ENCODE peak calls at places on chromosomes 3 and 15, in five cellular contexts. L is HepG2, F is endothelial cell of umbilical vein, S is transverse colon, U is stomach. M is an unnamed sample. For H3K9me3, the result is how much of the 10 kb centered on the place peaks cover.

GRCh38 chr3:149224736-149225594 is 3.3 kb upstream of the CP start:
- DNase-seq in F (peak), S (no peak), U (no peak), L (peak), M (no peak)

GRCh38 chr3:38353151-38353550 is 6.6 kb downstream of the XYLB start:
- DNase-seq in U (no peak), S (no peak), F (no peak), L (no peak), M (no peak)

GRCh38 chr3:184785856-184786255 is 26.1 kb upstream of the VPS8 start:
- DNase-seq in F (no peak), S (no peak), L (no peak), U (no peak), M (no peak)

GRCh38 chr15:58309993-58310928 is 121.5 kb upstream of the LIPC start:
- DNase-seq in U (peak), L (peak), F (no peak), S (no peak), M (peak)

GRCh38 chr3:94061297-94061696 is 1.4 kb downstream of the DHFR2 start:
- DNase-seq in L (no peak), S (no peak), F (no peak), U (no peak), M (no peak)

GRCh38 chr3:56894912-56895431 is 93.2 kb upstream of the ARHGEF3 start:
- DNase-seq in F (no peak), L (no peak), S (no peak), U (no peak), M (no peak)

GRCh38 chr3:108312656-108313055 is 16.3 kb downstream of the HHLA2 start:
- DNase-seq in F (no peak), L (no peak), U (no peak), S (no peak), M (no peak)

GRCh38 chr15:76310470-76311070 is 699 bp downstream of the ETFA start:
- DNase-seq in L (no peak), S (no peak), F (peak), U (no peak), M (no peak)

GRCh38 chr3:162719684-162720341 is 1223.2 kb downstream of the OTOL1 start:
- DNase-seq in S (no peak), F (no peak), L (no peak), U (no peak), M (no peak)

GRCh38 chr3:57787867-57788623 is 31.9 kb downstream of the SLMAP start:
- DNase-seq in L (no peak), F (peak), U (no peak), S (no peak), M (no peak)

GRCh38 chr15:63405159-63405558 is 23.5 kb upstream of the CA12 start:
- DNase-seq in L (no peak), S (no peak), U (no peak), F (no peak), M (no peak)

GRCh38 chr15:29842290-29842689 is 20.0 kb upstream of the TJP1 start:
- DNase-seq in U (no peak), S (no peak), L (no peak), F (no peak), M (no peak)

GRCh38 chr3:174125267-174125844 is 727.8 kb downstream of the NLGN1 start:
- DNase-seq in L (peak), F (peak), U (no peak), S (no peak), M (no peak)

GRCh38 chr3:108289159-108289558 is 7.2 kb upstream of the HHLA2 start:
- DNase-seq in S (no peak), F (no peak), L (no peak), U (no peak), M (no peak)

GRCh38 chr3:148794357-148794756 is 33.3 kb upstream of the CPB1 start:
- DNase-seq in L (peak), U (no peak), F (no peak), S (no peak), M (no peak)

GRCh38 chr3:197137741-197138140 is 108.1 kb upstream of the MELTF start:
- DNase-seq in L (no peak), U (no peak), S (no peak), F (no peak), M (peak)

GRCh38 chr3:129553171-129553570 is 10.2 kb downstream of the H1-8 start:
- DNase-seq in S (no peak), F (no peak), U (no peak), L (no peak), M (no peak)

GRCh38 chr3:126992776-126993175 is 9.9 kb downstream of the PLXNA1 start:
- DNase-seq in L (no peak), U (no peak), S (no peak), F (no peak), M (no peak)

GRCh38 chr3:80213076-80213475 is 445.3 kb upstream of the ROBO1 start:
- DNase-seq in U (no peak), F (no peak), S (no peak), L (no peak), M (no peak)

GRCh38 chr3:47841786-47842349 is 38.9 kb downstream of the DHX30 start:
- DNase-seq in U (no peak), L (no peak), F (no peak), S (no peak), M (no peak)

GRCh38 chr3:11602886-11603285 is 40.8 kb downstream of the VGLL4 start:
- DNase-seq in S (no peak), L (no peak), F (no peak), U (no peak), M (no peak)

GRCh38 chr15:74793135-74794028 is 11.5 kb downstream of the CSK start:
- DNase-seq in S (peak), L (no peak), U (no peak), F (no peak), M (peak)

GRCh38 chr3:107825556-107825955 is 265.3 kb downstream of the CD47 start:
- DNase-seq in U (no peak), F (no peak), S (no peak), L (no peak), M (no peak)

GRCh38 chr15:75171408-75171807 is 30.3 kb upstream of the C15orf39 start:
- DNase-seq in F (peak), S (no peak), L (peak), U (no peak), M (no peak)

GRCh38 chr3:196274585-196274984 is 12.9 kb downstream of the PCYT1A start:
- DNase-seq in S (no peak), L (no peak), U (no peak), F (no peak), M (no peak)

GRCh38 chr3:48419149-48419548 is 10.7 kb downstream of the PLXNB1 start:
- DNase-seq in U (no peak), S (no peak), L (no peak), F (no peak), M (no peak)

GRCh38 chr3:52218953-52219650 is 6.3 kb downstream of the TLR9 start:
- DNase-seq in U (peak), S (no peak), F (peak), L (no peak), M (peak)

GRCh38 chr15:75966073-75966472 is 46.2 kb downstream of the NRG4 start:
- DNase-seq in U (no peak), F (no peak), L (no peak), S (no peak), M (no peak)

GRCh38 chr15:25239471-25240345 is 199.1 kb downstream of the UBE3A start:
- DNase-seq in U (no peak), S (no peak), F (no peak), L (no peak), M (peak)

GRCh38 chr15:25238716-25239470 is 199.9 kb downstream of the UBE3A start:
- DNase-seq in L (no peak), S (no peak), F (no peak), U (no peak), M (peak)

GRCh38 chr15:25241241-25241801 is 197.5 kb downstream of the UBE3A start:
- DNase-seq in F (no peak), L (no peak), U (no peak), S (no peak), M (peak)

GRCh38 chr15:25242166-25242879 is 196.5 kb downstream of the UBE3A start:
- DNase-seq in U (no peak), F (no peak), S (no peak), L (no peak), M (peak)

DNA sequence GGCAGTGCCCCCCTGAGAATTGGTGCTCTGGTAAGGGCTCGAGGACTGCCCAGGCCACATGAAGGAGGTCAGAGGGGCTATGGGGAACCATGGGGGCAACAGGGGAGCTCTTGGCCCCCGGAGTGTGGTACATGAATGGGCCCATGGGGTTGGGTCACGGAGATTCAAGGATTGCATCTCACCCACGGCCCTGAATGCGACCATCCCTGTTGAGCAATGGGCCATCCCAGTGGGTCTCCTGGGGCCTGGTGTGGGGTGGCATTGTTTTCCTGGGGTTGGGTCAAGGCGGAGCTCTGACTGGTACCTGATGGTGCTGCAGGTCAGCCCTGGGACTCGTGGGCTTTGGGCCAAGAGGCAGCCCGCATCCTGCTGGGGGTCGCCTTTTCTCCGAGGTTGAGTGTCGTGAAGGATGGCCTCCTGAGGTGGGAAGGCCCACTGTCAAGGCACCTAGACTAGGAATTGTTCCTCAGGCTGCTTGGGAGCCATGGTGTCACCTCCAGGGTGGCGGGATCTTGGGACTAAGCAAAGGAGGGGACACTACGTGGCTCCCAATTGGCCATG is 198.3 kb downstream of the UBE3A start:
- DNase-seq in L (no peak), S (no peak), F (no peak), U (no peak), M (peak)
- H3K9me3 ChIP-seq in L (half or more), S (under half), F (under half), U (half or more), M (under half)

GRCh38 chr15:48592929-48593328 is 52.6 kb downstream of the FBN1 start:
- DNase-seq in L (no peak), S (no peak), U (no peak), F (no peak), M (no peak)
- TF ChIP-seq POLR2AphosphoS5 in L (no peak), S (no peak), U (no peak), F (no peak), M (no peak)

GRCh38 chr15:25065876-25066275 is 111.1 kb downstream of the SNRPN start:
- DNase-seq in L (no peak), U (no peak), S (no peak), F (no peak), M (peak)
- H3K9me3 ChIP-seq in L (half or more), U (half or more), S (half or more), F (half or more), M (half or more)

GRCh38 chr3:71061037-71061436 is 522.5 kb downstream of the FOXP1 start:
- DNase-seq in U (no peak), F (peak), L (no peak), S (no peak), M (no peak)

GRCh38 chr3:71061581-71061980 is 521.9 kb downstream of the FOXP1 start:
- DNase-seq in F (peak), U (no peak), S (no peak), L (no peak), M (no peak)

GRCh38 chr3:71062920-71063767 is 520.4 kb downstream of the FOXP1 start:
- DNase-seq in U (no peak), L (no peak), F (peak), S (no peak), M (no peak)

GRCh38 chr3:71063768-71064287 is 519.7 kb downstream of the FOXP1 start:
- DNase-seq in F (no peak), U (no peak), L (peak), S (no peak), M (peak)

DNA sequence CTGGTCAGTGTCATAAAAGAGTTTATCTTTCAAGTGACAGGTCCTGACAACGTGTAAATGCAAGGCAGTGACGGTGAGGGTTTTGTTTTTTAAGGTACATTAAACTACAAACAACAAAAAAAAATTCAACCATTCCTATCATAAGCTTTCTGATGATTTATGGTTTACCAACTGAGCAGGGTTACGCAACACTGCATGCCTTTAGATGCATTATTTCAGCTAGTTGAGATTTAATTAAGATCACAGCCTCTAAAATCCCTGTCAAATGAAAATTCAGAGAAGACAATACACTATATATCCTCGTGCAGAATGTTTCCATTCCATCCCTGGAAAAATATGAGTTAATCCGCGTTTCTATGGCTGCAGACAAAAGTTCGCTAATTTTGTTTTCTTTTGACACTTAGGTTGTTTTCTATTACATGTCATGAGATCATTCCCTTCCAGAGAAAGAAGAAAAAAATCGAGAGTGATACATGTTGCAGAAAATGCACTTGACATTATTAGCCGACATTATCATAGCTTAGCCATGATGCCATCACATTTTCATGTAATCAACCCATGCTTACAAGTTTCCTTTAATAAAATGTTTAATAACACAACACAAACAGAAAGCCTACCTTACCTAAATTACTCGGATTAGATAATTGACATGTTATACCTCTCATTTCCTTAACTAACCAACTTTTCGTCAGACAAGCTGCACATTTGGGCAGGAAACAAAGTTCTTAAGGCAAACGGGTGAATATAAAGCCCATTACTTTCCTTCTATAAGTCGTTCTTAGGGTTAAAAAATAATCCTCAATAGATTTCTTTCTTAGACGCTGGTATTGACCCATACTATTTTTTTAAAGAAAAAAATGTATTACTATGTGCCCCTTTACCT is 521.2 kb downstream of the FOXP1 start:
- DNase-seq in L (no peak), U (no peak), S (no peak), F (peak), M (no peak)
- TF ChIP-seq POLR2AphosphoS5 in L (no peak), U (no peak), S (peak), F (no peak), M (no peak)

GRCh38 chr15:25233766-25234350 is 205.0 kb downstream of the UBE3A start:
- DNase-seq in L (no peak), S (no peak), F (no peak), U (no peak), M (no peak)

GRCh38 chr15:25235391-25235790 is 203.4 kb downstream of the UBE3A start:
- DNase-seq in U (no peak), F (no peak), S (no peak), L (no peak), M (peak)

GRCh38 chr15:25236861-25237155 is 202.0 kb downstream of the UBE3A start:
- DNase-seq in F (no peak), L (no peak), U (no peak), S (no peak), M (no peak)

GRCh38 chr15:25236143-25236860 is 202.5 kb downstream of the UBE3A start:
- DNase-seq in U (no peak), S (no peak), F (no peak), L (no peak), M (peak)

GRCh38 chr15:25234831-25235230 is 204.0 kb downstream of the UBE3A start:
- DNase-seq in F (no peak), U (no peak), S (no peak), L (no peak), M (no peak)
- H3K9me3 ChIP-seq in F (under half), U (half or more), S (under half), L (half or more), M (half or more)

DNA sequence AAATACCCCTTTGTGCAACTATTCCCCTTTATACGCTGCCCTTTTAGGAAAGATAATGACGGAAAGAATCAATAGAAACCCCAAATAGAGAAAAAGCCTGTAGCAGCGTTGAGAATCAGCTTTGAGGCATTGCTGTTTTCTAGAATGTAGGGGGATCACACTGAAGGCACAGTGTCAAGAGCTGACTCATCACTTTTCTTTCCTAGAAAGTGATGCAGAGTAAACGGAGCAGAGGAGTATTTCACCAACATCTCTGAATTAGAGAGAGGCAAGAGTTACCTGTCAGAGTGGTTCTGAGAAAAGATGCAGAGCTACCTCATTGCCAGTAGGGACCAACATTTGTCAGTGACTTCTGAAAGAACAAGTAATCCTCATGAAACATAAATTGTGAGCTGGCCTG is 269.8 kb upstream of the TMC3 start:
- DNase-seq in S (no peak), L (no peak), F (no peak), U (no peak), M (no peak)
- TF ChIP-seq POLR2AphosphoS5 in S (no peak), L (no peak), F (no peak), U (no peak), M (no peak)

GRCh38 chr15:100249096-100249815 is 92.5 kb downstream of the ADAMTS17 start:
- DNase-seq in F (no peak), L (no peak), S (no peak), U (peak), M (no peak)
- H3K9me3 ChIP-seq in F (under half), L (under half), S (under half), U (under half), M (under half)

GRCh38 chr3:183106635-183107034 is 7.3 kb upstream of the MCCC1 start:
- DNase-seq in S (no peak), L (no peak), U (no peak), F (no peak), M (no peak)

GRCh38 chr3:183108470-183108869 is 9.2 kb upstream of the MCCC1 start:
- DNase-seq in U (no peak), F (no peak), S (no peak), L (no peak), M (no peak)

DNA sequence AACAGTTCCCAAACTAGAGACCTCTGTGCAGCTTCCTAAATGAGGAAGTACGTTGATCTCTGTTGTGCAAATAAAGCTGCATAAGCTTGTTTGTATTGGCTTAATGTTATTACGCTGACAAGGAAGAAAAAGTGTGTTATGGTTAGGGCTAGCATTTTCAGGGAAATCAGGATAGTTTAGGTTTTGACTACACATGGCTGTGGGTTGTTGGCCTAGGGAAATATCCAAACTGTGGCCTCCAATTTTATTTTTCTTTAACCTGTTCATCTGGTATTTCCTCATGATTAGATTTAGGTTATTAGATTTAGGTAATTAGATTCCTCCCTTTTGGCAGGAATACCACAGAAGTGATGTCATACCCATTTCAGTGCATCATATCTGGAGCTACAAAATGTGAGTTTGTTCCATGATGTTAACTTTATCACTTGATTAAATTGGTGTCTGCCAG is 8.7 kb upstream of the MCCC1 start:
- DNase-seq in U (no peak), L (no peak), F (peak), S (no peak), M (no peak)
- TF ChIP-seq POLR2AphosphoS5 in U (peak), L (no peak), F (no peak), S (no peak), M (no peak)

M was measured in spleen.